ENCODE peak calls at places on chromosome 7, in eight cellular contexts. One of them, this sample, is unnamed.

GRCh38 chr7:35729061-35729783 is 34.3 kb upstream of the HERPUD2 start:
- DNase-seq in psoas muscle: no peak
- DNase-seq in PC-9: no peak
- DNase-seq in AG10803: no peak
- DNase-seq in heart left ventricle: no peak
- DNase-seq in left ventricle myocardium inferior: no peak
- DNase-seq in tibial nerve: no peak
- DNase-seq in ascending aorta: no peak
- DNase-seq in this sample: no peak

GRCh38 chr7:115359119-115359518 is 437.2 kb downstream of the MDFIC start:
- DNase-seq in ascending aorta: no peak
- DNase-seq in PC-9: no peak
- DNase-seq in AG10803: no peak
- DNase-seq in tibial nerve: no peak
- DNase-seq in left ventricle myocardium inferior: no peak
- DNase-seq in heart left ventricle: no peak
- DNase-seq in psoas muscle: no peak
- DNase-seq in this sample: no peak

GRCh38 chr7:110839866-110840265 is 251.1 kb upstream of the LRRN3 start:
- DNase-seq in heart left ventricle: peak
- DNase-seq in PC-9: no peak
- DNase-seq in left ventricle myocardium inferior: peak
- DNase-seq in ascending aorta: no peak
- DNase-seq in AG10803: peak
- DNase-seq in tibial nerve: no peak
- DNase-seq in psoas muscle: no peak
- DNase-seq in this sample: peak

GRCh38 chr7:98662289-98662688 is 45.2 kb downstream of the NPTX2 start:
- DNase-seq in PC-9: no peak
- DNase-seq in heart left ventricle: no peak
- DNase-seq in tibial nerve: no peak
- DNase-seq in ascending aorta: no peak
- DNase-seq in AG10803: no peak
- DNase-seq in left ventricle myocardium inferior: no peak
- DNase-seq in psoas muscle: no peak
- DNase-seq in this sample: no peak

GRCh38 chr7:131355917-131356777 is 28.5 kb downstream of the MKLN1 start:
- DNase-seq in ascending aorta: no peak
- DNase-seq in psoas muscle: no peak
- DNase-seq in AG10803: no peak
- DNase-seq in PC-9: no peak
- DNase-seq in tibial nerve: no peak
- DNase-seq in left ventricle myocardium inferior: no peak
- DNase-seq in heart left ventricle: no peak
- DNase-seq in this sample: peak

GRCh38 chr7:104328308-104328969 is at the start of gene LHFPL3:
- DNase-seq in PC-9: no peak
- DNase-seq in left ventricle myocardium inferior: no peak
- DNase-seq in AG10803: no peak
- DNase-seq in psoas muscle: no peak
- DNase-seq in ascending aorta: no peak
- DNase-seq in heart left ventricle: no peak
- DNase-seq in tibial nerve: no peak
- DNase-seq in this sample: peak

GRCh38 chr7:132009778-132010177 is 453.4 kb upstream of the PODXL start:
- DNase-seq in psoas muscle: no peak
- DNase-seq in ascending aorta: no peak
- DNase-seq in left ventricle myocardium inferior: no peak
- DNase-seq in AG10803: peak
- DNase-seq in tibial nerve: no peak
- DNase-seq in PC-9: no peak
- DNase-seq in heart left ventricle: no peak
- DNase-seq in this sample: no peak

GRCh38 chr7:110253083-110253482 is 837.8 kb upstream of the LRRN3 start:
- DNase-seq in AG10803: no peak
- DNase-seq in left ventricle myocardium inferior: no peak
- DNase-seq in heart left ventricle: no peak
- DNase-seq in PC-9: no peak
- DNase-seq in psoas muscle: no peak
- DNase-seq in ascending aorta: no peak
- DNase-seq in tibial nerve: no peak
- DNase-seq in this sample: no peak

GRCh38 chr7:27145167-27145883 is 1.8 kb upstream of the HOXA5 start:
- DNase-seq in ascending aorta: no peak
- DNase-seq in heart left ventricle: no peak
- DNase-seq in tibial nerve: no peak
- DNase-seq in AG10803: no peak
- DNase-seq in left ventricle myocardium inferior: no peak
- DNase-seq in psoas muscle: no peak
- DNase-seq in PC-9: no peak
- DNase-seq in this sample: no peak

GRCh38 chr7:90610105-90610504 is 14.0 kb downstream of the CDK14 start:
- DNase-seq in PC-9: no peak
- DNase-seq in heart left ventricle: no peak
- DNase-seq in left ventricle myocardium inferior: no peak
- DNase-seq in tibial nerve: no peak
- DNase-seq in psoas muscle: no peak
- DNase-seq in AG10803: no peak
- DNase-seq in ascending aorta: no peak
- DNase-seq in this sample: no peak

GRCh38 chr7:55381696-55382095 is 16.6 kb downstream of the LANCL2 start:
- DNase-seq in left ventricle myocardium inferior: no peak
- DNase-seq in psoas muscle: no peak
- DNase-seq in ascending aorta: no peak
- DNase-seq in heart left ventricle: no peak
- DNase-seq in PC-9: no peak
- DNase-seq in tibial nerve: no peak
- DNase-seq in AG10803: no peak
- DNase-seq in this sample: no peak

GRCh38 chr7:41679566-41679965 is 23.3 kb downstream of the INHBA start:
- DNase-seq in ascending aorta: no peak
- DNase-seq in AG10803: no peak
- DNase-seq in heart left ventricle: no peak
- DNase-seq in left ventricle myocardium inferior: no peak
- DNase-seq in psoas muscle: no peak
- DNase-seq in PC-9: no peak
- DNase-seq in tibial nerve: no peak
- DNase-seq in this sample: no peak

GRCh38 chr7:130909881-130910672 is 176.1 kb upstream of the KLF14 start:
- DNase-seq in tibial nerve: no peak
- DNase-seq in left ventricle myocardium inferior: no peak
- DNase-seq in AG10803: no peak
- DNase-seq in heart left ventricle: no peak
- DNase-seq in PC-9: no peak
- DNase-seq in psoas muscle: no peak
- DNase-seq in ascending aorta: no peak
- DNase-seq in this sample: no peak

GRCh38 chr7:73577627-73578341 is 595 bp downstream of the TBL2 start:
- DNase-seq in heart left ventricle: no peak
- DNase-seq in psoas muscle: no peak
- DNase-seq in left ventricle myocardium inferior: no peak
- DNase-seq in tibial nerve: no peak
- DNase-seq in ascending aorta: no peak
- DNase-seq in AG10803: peak
- DNase-seq in PC-9: no peak
- DNase-seq in this sample: no peak

DNA sequence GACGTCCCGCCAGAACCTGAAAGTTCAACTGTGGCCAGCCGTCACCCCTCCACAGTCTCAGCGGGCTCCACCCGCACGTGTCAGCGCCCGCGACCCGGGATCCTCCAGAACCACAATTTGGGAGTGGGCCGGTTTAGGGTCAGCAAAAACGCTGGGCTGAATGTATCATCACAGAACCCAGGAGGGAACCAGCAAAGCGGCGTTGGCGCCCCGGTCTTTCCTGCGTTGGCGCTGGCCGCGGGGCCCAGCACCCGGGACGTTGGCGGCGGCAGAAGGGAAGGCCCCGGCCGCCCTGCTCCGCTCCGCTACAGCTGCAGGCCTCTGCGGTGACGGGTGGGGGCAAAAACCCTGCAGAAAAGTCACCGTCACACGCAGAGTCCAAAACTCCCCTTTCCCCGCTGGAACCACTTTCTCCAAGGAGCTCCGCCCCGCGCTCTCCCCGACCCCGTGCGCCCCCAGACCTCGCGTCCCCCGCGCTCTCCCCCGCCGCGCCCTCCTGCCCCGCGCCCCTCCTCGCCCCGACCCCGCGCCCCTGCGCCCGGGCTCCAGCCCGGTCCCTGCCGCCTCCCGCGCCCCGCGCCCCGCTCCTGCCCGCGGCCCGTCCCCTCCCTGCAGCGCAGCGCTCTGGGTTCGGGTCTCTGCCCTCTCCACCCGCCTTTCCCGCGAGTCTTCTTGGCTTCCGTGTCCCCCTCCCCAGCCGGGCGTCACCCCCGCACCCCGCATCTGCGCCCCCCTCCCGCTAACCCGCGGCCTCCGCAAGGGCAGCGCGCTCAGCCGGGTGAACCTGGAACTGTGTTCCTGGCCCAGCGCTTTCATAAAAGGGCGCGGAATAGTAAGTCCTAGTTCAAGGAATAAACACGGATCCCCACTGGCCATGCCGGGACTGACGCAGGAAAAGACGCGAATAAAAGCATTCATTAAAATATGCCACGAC is 24.0 kb upstream of the RNF32 start:
- DNase-seq in AG10803: no peak
- DNase-seq in heart left ventricle: no peak
- DNase-seq in left ventricle myocardium inferior: no peak
- DNase-seq in ascending aorta: no peak
- DNase-seq in tibial nerve: no peak
- DNase-seq in PC-9: no peak
- DNase-seq in psoas muscle: no peak
- DNase-seq in this sample: no peak
- H3K4me3 ChIP-seq in AG10803: no peak
- H3K4me3 ChIP-seq in heart left ventricle: peak
- H3K4me3 ChIP-seq in left ventricle myocardium inferior: peak
- H3K4me3 ChIP-seq in ascending aorta: peak
- H3K4me3 ChIP-seq in tibial nerve: no peak
- H3K4me3 ChIP-seq in PC-9: no peak
- H3K4me3 ChIP-seq in psoas muscle: peak
- H3K4me3 ChIP-seq in this sample: no peak

GRCh38 chr7:157576415-157576814 is 239.6 kb downstream of the DNAJB6 start:
- DNase-seq in ascending aorta: no peak
- DNase-seq in heart left ventricle: peak
- DNase-seq in AG10803: no peak
- DNase-seq in tibial nerve: no peak
- DNase-seq in PC-9: no peak
- DNase-seq in left ventricle myocardium inferior: no peak
- DNase-seq in psoas muscle: no peak
- DNase-seq in this sample: peak

GRCh38 chr7:157575181-157575580 is 238.4 kb downstream of the DNAJB6 start:
- DNase-seq in AG10803: no peak
- DNase-seq in left ventricle myocardium inferior: no peak
- DNase-seq in heart left ventricle: no peak
- DNase-seq in ascending aorta: no peak
- DNase-seq in tibial nerve: no peak
- DNase-seq in PC-9: no peak
- DNase-seq in psoas muscle: no peak
- DNase-seq in this sample: no peak

GRCh38 chr7:157574120-157574519 is 237.3 kb downstream of the DNAJB6 start:
- DNase-seq in psoas muscle: no peak
- DNase-seq in left ventricle myocardium inferior: no peak
- DNase-seq in tibial nerve: no peak
- DNase-seq in heart left ventricle: no peak
- DNase-seq in PC-9: no peak
- DNase-seq in ascending aorta: no peak
- DNase-seq in AG10803: no peak
- DNase-seq in this sample: no peak

GRCh38 chr7:157577061-157577460 is 240.3 kb downstream of the DNAJB6 start:
- DNase-seq in tibial nerve: no peak
- DNase-seq in PC-9: no peak
- DNase-seq in left ventricle myocardium inferior: no peak
- DNase-seq in AG10803: no peak
- DNase-seq in psoas muscle: no peak
- DNase-seq in heart left ventricle: no peak
- DNase-seq in ascending aorta: no peak
- DNase-seq in this sample: no peak

DNA sequence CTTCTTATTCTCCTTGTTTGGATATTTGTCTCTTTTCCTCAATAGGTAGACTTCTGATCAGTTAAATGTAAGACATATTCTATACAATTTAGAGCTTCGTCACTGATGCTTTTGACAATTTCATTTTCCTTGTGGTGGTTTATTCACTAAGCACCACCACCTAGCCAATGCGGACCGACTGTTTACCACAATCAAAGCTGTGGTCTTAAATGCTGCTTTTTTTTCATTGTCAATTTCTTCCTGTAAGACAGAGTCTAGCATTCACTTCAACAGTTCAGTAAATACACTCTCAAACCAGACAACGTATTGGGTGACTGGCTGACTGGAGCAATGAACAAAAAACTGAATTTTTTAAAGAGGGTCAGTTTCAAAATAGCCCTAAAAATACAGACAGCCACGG is 239.0 kb downstream of the DNAJB6 start:
- DNase-seq in left ventricle myocardium inferior: no peak
- DNase-seq in AG10803: no peak
- DNase-seq in psoas muscle: no peak
- DNase-seq in ascending aorta: no peak
- DNase-seq in tibial nerve: no peak
- DNase-seq in heart left ventricle: no peak
- DNase-seq in PC-9: no peak
- DNase-seq in this sample: no peak
- H3K4me3 ChIP-seq in left ventricle myocardium inferior: no peak
- H3K4me3 ChIP-seq in AG10803: no peak
- H3K4me3 ChIP-seq in psoas muscle: no peak
- H3K4me3 ChIP-seq in ascending aorta: no peak
- H3K4me3 ChIP-seq in tibial nerve: no peak
- H3K4me3 ChIP-seq in heart left ventricle: no peak
- H3K4me3 ChIP-seq in PC-9: no peak
- H3K4me3 ChIP-seq in this sample: no peak

DNA sequence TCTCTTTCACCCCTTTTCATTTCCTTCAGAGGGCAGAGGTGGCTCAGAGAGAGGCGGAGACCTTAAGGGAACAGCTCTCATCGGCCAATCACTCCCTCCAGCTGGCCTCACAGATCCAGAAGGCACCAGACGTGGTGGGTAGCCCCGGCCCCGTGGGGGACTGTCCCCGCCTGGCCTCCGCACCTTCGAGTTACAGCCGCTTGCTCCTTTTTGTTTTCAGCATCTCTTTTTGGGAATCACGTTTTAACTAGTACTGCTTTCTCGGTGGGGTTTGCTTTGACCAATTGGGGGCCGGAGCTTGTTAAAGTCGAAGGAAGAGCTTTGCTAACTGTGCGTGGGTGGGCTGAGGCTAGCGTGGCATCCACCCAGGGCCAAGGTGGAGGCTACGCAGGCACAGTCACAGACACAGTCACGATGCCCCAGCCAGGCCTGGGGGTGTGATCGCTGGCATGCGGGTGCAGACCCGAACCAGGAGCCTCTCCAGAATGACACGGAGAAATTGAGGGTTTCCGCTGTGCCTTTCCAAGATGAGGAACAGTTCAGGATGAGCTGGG is 116.2 kb upstream of the SH2B2 start:
- DNase-seq in ascending aorta: no peak
- DNase-seq in left ventricle myocardium inferior: no peak
- DNase-seq in tibial nerve: no peak
- DNase-seq in heart left ventricle: no peak
- DNase-seq in psoas muscle: no peak
- DNase-seq in AG10803: no peak
- DNase-seq in PC-9: no peak
- DNase-seq in this sample: no peak
- H3K4me3 ChIP-seq in ascending aorta: no peak
- H3K4me3 ChIP-seq in left ventricle myocardium inferior: peak
- H3K4me3 ChIP-seq in tibial nerve: peak
- H3K4me3 ChIP-seq in heart left ventricle: peak
- H3K4me3 ChIP-seq in psoas muscle: no peak
- H3K4me3 ChIP-seq in AG10803: no peak
- H3K4me3 ChIP-seq in PC-9: no peak
- H3K4me3 ChIP-seq in this sample: no peak

GRCh38 chr7:43868181-43868580 is 1.1 kb downstream of the MRPS24 start:
- DNase-seq in psoas muscle: no peak
- DNase-seq in tibial nerve: no peak
- DNase-seq in heart left ventricle: no peak
- DNase-seq in AG10803: no peak
- DNase-seq in left ventricle myocardium inferior: no peak
- DNase-seq in ascending aorta: no peak
- DNase-seq in PC-9: no peak
- DNase-seq in this sample: no peak
- H3K4me3 ChIP-seq in psoas muscle: peak
- H3K4me3 ChIP-seq in tibial nerve: no peak
- H3K4me3 ChIP-seq in heart left ventricle: peak
- H3K4me3 ChIP-seq in AG10803: peak
- H3K4me3 ChIP-seq in left ventricle myocardium inferior: peak
- H3K4me3 ChIP-seq in ascending aorta: peak
- H3K4me3 ChIP-seq in PC-9: peak
- H3K4me3 ChIP-seq in this sample: no peak